ENCODE peak calls at places on chromosome 22, in nine cellular contexts. J, Y, T, C, P, R, M, S and L are unnamed samples.

GRCh38 chr22:24155597-24156145 is 25.6 kb upstream of the SUSD2 start:
- DNase-seq in J (peak; percentile 87), Y (peak; percentile 65), T (no peak), C (no peak), P (peak; percentile 65), R (no peak), M (peak; percentile 88), S (peak; percentile 85), L (peak; percentile 90)

GRCh38 chr22:17872491-17872890 is 98.2 kb upstream of the BID start:
- DNase-seq in J (no peak), Y (no peak), T (no peak), C (no peak), P (no peak), R (no peak), M (peak; percentile 5), S (no peak), L (no peak)

GRCh38 chr22:30195245-30196140 is 51.1 kb downstream of the LIF start:
- DNase-seq in J (no peak), Y (no peak), T (no peak), C (no peak), P (no peak), R (no peak), M (no peak), S (peak; percentile 21), L (no peak)

GRCh38 chr22:31127181-31127772 is 4.5 kb downstream of the INPP5J start:
- DNase-seq in J (no peak), Y (no peak), T (no peak), C (no peak), P (no peak), R (no peak), M (peak; percentile 26), S (no peak), L (no peak)

GRCh38 chr22:24760708-24761306 is 13.7 kb downstream of the PIWIL3 start:
- DNase-seq in J (no peak), Y (no peak), T (no peak), C (no peak), P (no peak), R (no peak), M (no peak), S (peak; percentile 63), L (peak; percentile 53)

GRCh38 chr22:23220485-23221350 is 40.4 kb downstream of the BCR start:
- DNase-seq in J (peak; percentile 15), Y (no peak), T (no peak), C (no peak), P (no peak), R (no peak), M (no peak), S (peak; percentile 75), L (no peak)

GRCh38 chr22:26170795-26171194 is 1.5 kb downstream of the SEZ6L start:
- DNase-seq in J (peak; percentile 13), Y (no peak), T (no peak), C (no peak), P (no peak), R (no peak), M (no peak), S (no peak), L (peak; percentile 77)

GRCh38 chr22:26529345-26529744 is 17.1 kb upstream of the TFIP11 start:
- DNase-seq in J (no peak), Y (no peak), T (no peak), C (no peak), P (no peak), R (no peak), M (peak; percentile 76), S (peak; percentile 42), L (no peak)

GRCh38 chr22:26553056-26553752 is 36.7 kb downstream of the TPST2 start:
- DNase-seq in J (no peak), Y (no peak), T (peak; percentile 67), C (peak; percentile 52), P (no peak), R (peak; percentile 71), M (no peak), S (peak; percentile 75), L (no peak)

GRCh38 chr22:26445577-26446275 is 16.7 kb downstream of the ASPHD2 start:
- DNase-seq in J (no peak), Y (peak; percentile 32), T (no peak), C (no peak), P (no peak), R (no peak), M (no peak), S (no peak), L (no peak)

GRCh38 chr22:27919943-27920755 is 1.1 kb upstream of the PITPNB start:
- DNase-seq in J (no peak), Y (no peak), T (no peak), C (peak; percentile 74), P (no peak), R (peak; percentile 6), M (no peak), S (peak; percentile 81), L (no peak)

GRCh38 chr22:29994027-29994715 is 86.1 kb upstream of the HORMAD2 start:
- DNase-seq in J (no peak), Y (no peak), T (no peak), C (peak; percentile 33), P (no peak), R (peak; percentile 22), M (no peak), S (peak; percentile 43), L (no peak)

GRCh38 chr22:47663615-47664605 is 901.5 kb downstream of the TBC1D22A start:
- DNase-seq in J (no peak), Y (no peak), T (no peak), C (no peak), P (no peak), R (no peak), M (no peak), S (no peak), L (peak; percentile 59)

GRCh38 chr22:17734197-17734596 is 40.1 kb downstream of the BID start:
- DNase-seq in J (no peak), Y (no peak), T (peak; percentile 31), C (no peak), P (no peak), R (no peak), M (no peak), S (peak; percentile 65), L (no peak)

DNA sequence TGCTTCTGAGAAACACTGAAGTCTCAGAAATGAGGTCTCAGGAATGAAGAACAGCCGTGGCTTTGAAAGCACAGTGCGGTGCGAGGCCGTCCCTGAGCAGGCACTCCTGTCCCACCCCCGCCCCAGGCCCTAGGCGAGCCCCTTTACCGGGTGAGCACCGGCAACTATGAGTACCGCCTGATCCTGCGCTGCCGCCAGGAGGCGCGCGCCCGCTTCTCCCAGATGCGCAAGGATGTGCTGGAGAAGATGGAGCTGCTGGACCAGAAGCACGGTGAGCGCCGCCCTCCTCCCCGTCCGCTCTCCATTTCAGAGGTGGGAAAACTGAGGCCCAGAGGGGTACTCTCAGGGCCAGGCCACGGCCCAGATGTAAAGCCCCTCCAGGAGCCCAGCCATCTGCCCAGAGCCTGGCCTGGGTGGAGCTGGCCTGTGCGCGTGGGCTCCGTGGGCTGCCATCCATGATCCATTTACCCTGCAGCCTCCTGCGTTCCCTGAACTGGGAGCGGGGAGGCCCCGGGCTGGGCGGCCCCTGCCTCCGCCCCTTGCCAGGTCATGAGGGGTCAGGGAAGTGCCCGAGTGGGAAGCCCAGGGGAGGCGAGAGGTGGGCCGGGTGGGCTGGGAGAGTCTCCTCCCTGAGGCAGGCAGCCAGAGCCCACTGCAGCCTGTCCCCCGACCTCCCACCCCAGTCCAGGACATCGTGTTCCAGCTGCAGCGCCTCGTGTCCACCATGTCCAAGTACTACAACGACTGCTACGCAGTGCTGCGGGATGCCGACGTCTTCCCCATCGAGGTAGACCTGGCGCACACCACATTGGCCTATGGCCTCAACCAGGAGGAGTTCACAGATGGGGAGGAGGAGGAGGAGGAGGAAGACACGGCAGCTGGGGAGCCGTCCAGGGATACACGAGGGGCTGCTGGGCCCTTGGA is 9.5 kb downstream of the SLC16A8 start:
- DNase-seq in J (no peak), Y (no peak), T (no peak), C (no peak), P (no peak), R (no peak), M (no peak), S (peak; percentile 60), L (no peak)
- TF ChIP-seq CTCF in J (peak; percentile 42), Y (no peak), T (no peak), C (peak; percentile 44), P (no peak), R (peak; percentile 62), M (no peak), S (peak; percentile 67), L (peak; percentile 27)

DNA sequence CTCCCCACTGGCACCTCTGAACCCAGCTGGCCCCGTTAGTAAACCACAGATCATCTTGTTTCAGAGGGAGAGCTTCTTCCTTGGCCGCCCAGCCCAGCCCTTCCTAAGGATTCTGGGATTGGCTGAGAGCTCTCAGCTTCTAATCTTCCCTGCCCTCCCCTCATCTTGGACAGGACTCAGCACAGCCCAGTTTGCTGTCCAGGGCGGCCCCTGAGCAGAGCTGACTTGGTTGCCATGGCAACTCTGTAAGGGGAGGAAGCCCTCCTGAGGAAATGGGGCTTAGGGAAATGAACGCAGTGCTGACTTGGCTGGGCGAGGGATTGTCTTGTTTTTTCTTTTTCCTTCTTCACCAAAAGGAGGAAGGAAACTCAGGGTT is 4.6 kb downstream of the APOL4 start:
- DNase-seq in J (peak; percentile 67), Y (no peak), T (no peak), C (no peak), P (no peak), R (peak; percentile 35), M (peak; percentile 78), S (peak; percentile 90), L (peak; percentile 88)
- TF ChIP-seq CTCF in J (no peak), Y (no peak), T (no peak), C (no peak), P (no peak), R (no peak), M (no peak), S (no peak), L (no peak)

GRCh38 chr22:43747877-43748276 is 64.2 kb downstream of the EFCAB6 start:
- DNase-seq in J (no peak), Y (no peak), T (no peak), C (no peak), P (no peak), R (no peak), M (no peak), S (no peak), L (no peak)
- TF ChIP-seq CTCF in J (no peak), Y (no peak), T (peak; percentile 23), C (no peak), P (no peak), R (no peak), M (no peak), S (no peak), L (no peak)

GRCh38 chr22:37742374-37743092 is 45.7 kb downstream of the TRIOBP start:
- DNase-seq in J (no peak), Y (no peak), T (peak; percentile 64), C (no peak), P (no peak), R (peak; percentile 86), M (no peak), S (peak; percentile 88), L (no peak)

GRCh38 chr22:37745548-37746365 is 48.9 kb downstream of the TRIOBP start:
- DNase-seq in J (peak; percentile 95), Y (peak; percentile 91), T (no peak), C (no peak), P (peak; percentile 86), R (peak; percentile 49), M (peak; percentile 94), S (peak; percentile 90), L (peak; percentile 96)

GRCh38 chr22:37746366-37747089 is 49.7 kb downstream of the TRIOBP start:
- DNase-seq in J (peak; percentile 49), Y (no peak), T (no peak), C (no peak), P (no peak), R (no peak), M (peak; percentile 67), S (no peak), L (no peak)

GRCh38 chr22:37747090-37747714 is 50.4 kb downstream of the TRIOBP start:
- DNase-seq in J (peak; percentile 54), Y (no peak), T (no peak), C (no peak), P (no peak), R (no peak), M (no peak), S (peak; percentile 41), L (no peak)

GRCh38 chr22:37744589-37744988 is 47.7 kb downstream of the TRIOBP start:
- DNase-seq in J (no peak), Y (no peak), T (no peak), C (no peak), P (no peak), R (no peak), M (no peak), S (no peak), L (no peak)
- TF ChIP-seq CTCF in J (no peak), Y (no peak), T (no peak), C (no peak), P (no peak), R (peak; percentile 6), M (no peak), S (no peak), L (no peak)